ENCODE peak calls at places on chromosomes 5 and 9, in five cellular contexts. R is CD8-positive, alpha-beta T cell; M is uterus; J is CD4-positive, CD25-positive, alpha-beta regulatory T cell; P is GM23338. D is an unnamed sample. For H3K4me1, the result is how much of the 10 kb centered on the place peaks cover.

GRCh38 chr5:174503461-174504265 is 220.7 kb upstream of the MSX2 start:
- DNase-seq in R (no peak), J (no peak), P (no peak), M (no peak), D (no peak)

GRCh38 chr5:75509956-75510355 is 1.5 kb downstream of the CERT1 start:
- DNase-seq in J (peak), M (no peak), R (no peak), P (no peak), D (peak)

GRCh38 chr5:1668141-1668721 is 131.4 kb downstream of the MRPL36 start:
- DNase-seq in J (no peak), M (no peak), R (no peak), P (peak), D (no peak)

GRCh38 chr9:89430995-89431394 is 66.9 kb downstream of the SEMA4D start:
- DNase-seq in J (no peak), P (no peak), M (no peak), R (no peak), D (no peak)

GRCh38 chr9:100397867-100398266 is 29.1 kb upstream of the MSANTD3 start:
- DNase-seq in J (no peak), R (no peak), M (no peak), P (no peak), D (no peak)

GRCh38 chr9:99011161-99011709 is 67.5 kb downstream of the COL15A1 start:
- DNase-seq in M (no peak), R (no peak), J (peak), P (peak), D (no peak)

GRCh38 chr9:137075275-137075775 is 2.0 kb upstream of the UAP1L1 start:
- DNase-seq in R (no peak), J (no peak), M (no peak), P (peak), D (no peak)

GRCh38 chr9:95103385-95104087 is 214.0 kb downstream of the FANCC start:
- DNase-seq in P (peak), J (no peak), M (no peak), R (no peak), D (no peak)

GRCh38 chr5:154193636-154194035 is 3.1 kb downstream of the GALNT10 start:
- DNase-seq in J (no peak), M (no peak), R (no peak), P (no peak), D (no peak)

GRCh38 chr5:83891261-83891660 is 170.6 kb upstream of the HAPLN1 start:
- DNase-seq in P (no peak), M (no peak), J (no peak), R (no peak), D (no peak)

GRCh38 chr9:131595771-131596743 is 50.7 kb downstream of the PRRT1B start:
- DNase-seq in M (no peak), R (no peak), P (no peak), J (no peak), D (no peak)

GRCh38 chr5:62432618-62433064 is 20.1 kb downstream of the IPO11 start:
- DNase-seq in M (peak), J (no peak), R (no peak), P (no peak), D (no peak)

GRCh38 chr5:143738415-143739401 is 73.3 kb upstream of the HMHB1 start:
- DNase-seq in M (no peak), P (no peak), J (no peak), R (no peak), D (no peak)

GRCh38 chr9:19156026-19156474 is 28.8 kb upstream of the PLIN2 start:
- DNase-seq in P (no peak), R (no peak), M (no peak), J (peak), D (no peak)

GRCh38 chr5:33530183-33530962 is 89.6 kb downstream of the TARS1 start:
- DNase-seq in M (no peak), R (no peak), P (peak), J (no peak), D (no peak)

GRCh38 chr5:138809391-138809790 is 56.2 kb downstream of the CTNNA1 start:
- DNase-seq in J (no peak), P (no peak), R (no peak), M (no peak), D (no peak)

GRCh38 chr5:137099651-137100050 is 399.5 kb downstream of the SPOCK1 start:
- DNase-seq in J (no peak), P (no peak), R (no peak), M (no peak), D (no peak)

GRCh38 chr5:165495829-165496380 is 1990.5 kb downstream of the MAT2B start:
- DNase-seq in P (no peak), J (no peak), R (no peak), M (no peak), D (no peak)

GRCh38 chr9:8531831-8532230 is 732.3 kb upstream of the DMAC1 start:
- DNase-seq in M (no peak), R (no peak), J (no peak), P (no peak), D (no peak)

GRCh38 chr5:154078305-154078704 is 39.5 kb downstream of the MFAP3 start:
- DNase-seq in R (no peak), M (no peak), J (no peak), P (peak), D (no peak)

GRCh38 chr9:92392690-92393089 is 11.7 kb downstream of the OGN start:
- DNase-seq in R (no peak), P (no peak), J (no peak), M (no peak), D (no peak)

GRCh38 chr9:124133752-124134151 is 122.2 kb downstream of the LHX2 start:
- DNase-seq in P (peak), M (no peak), R (no peak), J (peak), D (peak)

GRCh38 chr9:79073201-79073600 is 498.6 kb upstream of the TLE4 start:
- DNase-seq in J (no peak), P (no peak), M (no peak), R (no peak), D (no peak)

GRCh38 chr5:8329773-8330172 is 460.8 kb downstream of the MTRR start:
- DNase-seq in R (no peak), P (no peak), M (no peak), J (no peak), D (no peak)

GRCh38 chr5:54404568-54404967 is 50.9 kb upstream of the HSPB3 start:
- DNase-seq in J (no peak), M (no peak), R (no peak), P (no peak), D (peak)

GRCh38 chr5:54337523-54337922 is 27.1 kb upstream of the ARL15 start:
- DNase-seq in J (no peak), M (no peak), R (no peak), P (no peak), D (no peak)

GRCh38 chr5:83764101-83764500 is 43.4 kb upstream of the HAPLN1 start:
- DNase-seq in J (no peak), R (no peak), P (no peak), M (no peak), D (no peak)

GRCh38 chr5:148937239-148937638 is 110.8 kb downstream of the ADRB2 start:
- DNase-seq in J (no peak), M (no peak), R (no peak), P (no peak), D (no peak)

GRCh38 chr9:36023260-36024048 is 13.3 kb upstream of the RECK start:
- DNase-seq in M (peak), J (peak), P (peak), R (peak), D (peak)

GRCh38 chr5:148791696-148792095 is 34.7 kb upstream of the ADRB2 start:
- DNase-seq in M (no peak), P (no peak), J (no peak), R (no peak), D (no peak)

GRCh38 chr5:44499381-44499780 is 110.2 kb upstream of the FGF10 start:
- DNase-seq in J (no peak), M (no peak), R (no peak), P (no peak), D (no peak)

GRCh38 chr5:141508808-141509611 is 20.1 kb downstream of the PCDHGC5 start:
- DNase-seq in P (peak), M (peak), R (no peak), J (no peak), D (peak)

GRCh38 chr9:126684965-126685465 is 71.3 kb downstream of the LMX1B start:
- DNase-seq in J (no peak), P (no peak), M (no peak), R (no peak), D (no peak)

GRCh38 chr5:84614907-84615306 is 230.2 kb upstream of the EDIL3 start:
- DNase-seq in M (no peak), J (no peak), P (no peak), R (no peak), D (no peak)

GRCh38 chr9:91889161-91889560 is 60.9 kb downstream of the ROR2 start:
- DNase-seq in J (no peak), M (no peak), P (no peak), R (no peak), D (no peak)

GRCh38 chr9:104772707-104773106 is 8.8 kb downstream of the NIPSNAP3B start:
- DNase-seq in P (no peak), R (no peak), M (no peak), J (no peak), D (no peak)

GRCh38 chr5:115736690-115737005 is 79.8 kb downstream of the CDO1 start:
- DNase-seq in M (no peak), R (no peak), P (peak), J (no peak), D (no peak)

GRCh38 chr5:10331341-10331796 is 22.1 kb upstream of the MARCHF6 start:
- DNase-seq in M (peak), P (no peak), J (no peak), R (no peak), D (no peak)

GRCh38 chr9:17810728-17811634 is 232.1 kb downstream of the SH3GL2 start:
- DNase-seq in P (peak), J (peak), M (peak), R (peak), D (peak)

GRCh38 chr5:171492781-171493180 is 73.3 kb downstream of the FGF18 start:
- DNase-seq in M (no peak), R (no peak), J (no peak), P (peak), D (no peak)
- H3K4me1 ChIP-seq in M (under half), R (under half), J (under half), P (under half), D (under half)

GRCh38 chr5:56977822-56978221 is 25.9 kb upstream of the MIER3 start:
- DNase-seq in R (no peak), J (no peak), M (no peak), P (no peak), D (no peak)

GRCh38 chr5:56983593-56984361 is 31.9 kb upstream of the MIER3 start:
- DNase-seq in R (no peak), P (no peak), J (no peak), M (no peak), D (no peak)

GRCh38 chr5:56984445-56984844 is 32.5 kb upstream of the MIER3 start:
- DNase-seq in P (no peak), J (peak), R (no peak), M (no peak), D (no peak)

GRCh38 chr5:56979968-56980367 is 28.0 kb upstream of the MIER3 start:
- DNase-seq in J (no peak), M (no peak), P (no peak), R (no peak), D (no peak)

GRCh38 chr5:56981906-56982305 is 30.0 kb upstream of the MIER3 start:
- DNase-seq in R (no peak), J (no peak), M (no peak), P (no peak), D (no peak)
- H3K4me1 ChIP-seq in R (under half), J (under half), M (under half), P (under half), D (under half)

DNA sequence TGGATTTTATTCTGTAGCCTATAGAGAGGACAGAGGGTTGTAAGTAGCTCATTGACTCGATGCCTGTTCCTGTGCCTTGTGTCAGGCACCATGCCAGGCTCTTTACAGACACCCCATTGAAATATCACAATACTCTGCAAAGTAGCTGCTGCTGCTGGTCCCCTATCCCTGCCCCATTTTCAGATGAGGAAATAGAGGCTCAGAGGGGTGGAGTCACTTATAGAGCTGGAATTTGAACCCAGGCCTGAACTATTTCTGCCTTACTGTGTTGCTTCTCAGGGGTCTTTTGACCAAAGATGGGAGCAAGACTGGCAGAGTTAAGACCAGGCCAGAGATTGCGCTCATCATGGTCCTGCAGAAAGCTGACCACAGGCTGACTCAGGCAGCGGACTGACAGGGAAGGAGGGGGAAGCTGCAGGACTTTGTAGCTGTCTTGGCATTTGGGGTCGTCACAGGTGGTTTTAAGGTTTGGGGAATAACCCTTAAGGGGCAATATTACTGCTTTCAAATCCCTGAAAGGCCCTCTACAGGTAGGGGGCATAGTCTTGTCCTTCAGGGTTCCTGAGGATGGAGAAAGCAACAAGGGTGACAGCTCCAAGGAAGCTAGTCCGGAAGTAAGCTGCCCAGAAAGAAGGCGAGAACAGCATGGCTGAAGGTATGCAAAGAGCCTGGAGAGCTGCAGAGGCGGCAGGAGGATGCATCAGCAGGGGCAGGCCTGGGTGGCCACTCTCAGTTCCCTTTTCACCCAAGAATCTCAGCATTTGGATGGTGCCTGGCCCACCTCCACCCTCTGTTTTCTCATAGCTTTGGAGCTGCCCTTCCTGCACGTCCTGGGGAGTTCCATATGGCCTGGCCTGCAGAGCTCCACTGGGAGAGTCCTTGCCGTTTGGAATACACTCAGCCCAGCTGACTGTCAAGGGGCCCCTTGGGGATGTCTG is 18.3 kb upstream of the NDST1 start:
- DNase-seq in M (no peak), P (peak), J (no peak), R (no peak), D (no peak)
- H3K4me1 ChIP-seq in M (under half), P (half or more), J (under half), R (under half), D (half or more)

DNA sequence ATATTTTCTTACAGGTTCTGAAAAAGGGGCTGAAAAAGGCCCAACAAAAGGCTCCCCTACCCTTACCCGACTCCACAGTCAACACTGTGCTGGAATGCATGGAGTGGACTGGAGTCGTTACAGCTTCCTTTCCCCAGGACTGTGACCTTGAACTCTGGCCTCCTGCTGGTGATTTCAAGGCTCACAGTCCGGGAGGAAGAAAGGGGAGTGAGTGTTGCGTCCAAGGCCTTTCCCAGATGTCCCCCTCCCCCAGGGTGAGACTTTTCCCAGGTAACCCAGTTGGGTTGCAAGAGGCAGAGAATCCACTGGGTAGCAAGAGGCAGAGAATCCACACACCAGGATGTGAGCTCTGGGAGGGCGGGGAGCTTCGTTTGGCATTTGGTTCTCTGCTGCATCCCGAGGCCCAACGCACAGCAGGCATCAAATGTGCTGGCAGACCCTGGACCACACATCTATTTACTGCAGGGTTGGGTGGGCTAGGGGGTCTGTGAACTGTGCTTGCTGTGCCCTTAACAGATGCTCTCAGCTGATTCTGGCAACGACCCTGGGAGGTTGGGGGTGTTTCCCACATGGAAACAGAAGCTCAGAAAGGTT is 37.5 kb downstream of the FABP6 start:
- DNase-seq in J (no peak), M (no peak), R (no peak), P (peak), D (no peak)
- H3K4me1 ChIP-seq in J (under half), M (under half), R (under half), P (half or more), D (under half)

DNA sequence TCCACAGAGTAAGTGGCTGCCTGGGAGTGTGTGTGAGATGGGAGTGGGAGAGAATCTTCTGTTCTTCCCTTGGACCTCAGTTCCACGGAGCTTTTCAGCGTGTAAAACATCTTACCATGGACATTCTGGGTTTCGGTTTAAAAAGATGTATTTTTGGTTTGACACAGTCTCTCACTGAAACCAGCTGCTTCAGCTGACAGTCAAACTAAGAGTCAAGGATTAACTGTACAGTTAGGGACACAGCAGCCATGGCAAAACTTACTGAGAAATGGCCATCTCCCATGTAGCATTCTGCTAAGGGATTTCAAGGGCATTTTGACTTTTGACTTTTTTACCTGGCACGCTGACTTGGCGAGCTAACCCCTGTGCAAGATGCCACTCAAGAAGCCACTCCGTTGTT is 93.8 kb upstream of the IL12B start:
- DNase-seq in M (no peak), R (no peak), J (no peak), P (no peak), D (no peak)
- H3K4me1 ChIP-seq in M (under half), R (under half), J (under half), P (under half), D (under half)

DNA sequence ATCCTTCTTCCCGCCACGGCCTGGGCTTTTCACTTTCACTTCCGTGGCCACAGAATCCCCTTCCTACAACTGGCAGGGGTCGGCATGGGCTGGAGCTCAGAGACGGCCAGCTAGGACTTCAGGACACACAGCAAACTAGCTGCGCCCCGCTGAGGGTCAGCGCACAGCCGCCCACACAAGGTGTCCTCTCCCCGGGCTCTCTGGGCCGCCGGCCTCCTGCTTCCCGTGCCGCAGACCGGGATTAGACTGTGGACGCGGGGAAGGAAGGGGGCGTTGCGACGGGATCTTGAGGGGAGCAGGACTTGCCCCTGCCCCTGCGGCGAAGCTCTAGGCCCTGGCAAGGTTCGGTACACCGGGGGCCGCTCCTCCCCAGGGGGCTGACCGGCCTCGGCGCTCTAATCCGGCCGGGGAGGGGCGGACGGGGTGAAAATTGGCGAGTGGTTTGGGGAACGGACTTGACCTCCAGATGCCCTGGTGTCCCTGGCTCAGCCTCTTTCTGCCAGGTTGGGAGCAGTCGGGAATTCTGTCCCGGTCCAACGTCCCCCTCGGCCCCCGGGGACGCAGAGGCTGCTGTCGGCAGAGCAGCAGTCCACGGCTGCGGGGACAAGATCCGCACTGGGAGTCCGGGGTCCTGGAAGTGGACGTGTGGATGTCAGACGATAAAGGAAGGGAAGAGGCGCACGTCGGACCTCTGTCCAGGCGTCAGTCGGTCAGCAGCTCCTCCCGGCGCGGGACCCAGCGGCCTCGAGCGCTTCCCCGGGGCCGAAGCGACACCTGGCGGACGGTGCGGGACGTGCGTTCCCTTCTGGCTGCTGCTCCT is 1.8 kb upstream of the CNTFR start:
- DNase-seq in P (peak), R (peak), J (peak), M (peak), D (peak)
- H3K4me1 ChIP-seq in P (under half), R (under half), J (under half), M (under half), D (under half)

GRCh38 chr5:90477816-90478215 is 3.2 kb downstream of the POLR3G start:
- DNase-seq in J (no peak), R (no peak), P (no peak), M (no peak), D (no peak)

GRCh38 chr5:90477073-90477472 is 2.4 kb downstream of the POLR3G start:
- DNase-seq in M (no peak), P (peak), R (no peak), J (no peak), D (no peak)

GRCh38 chr5:90483206-90483605 is 8.5 kb downstream of the POLR3G start:
- DNase-seq in M (no peak), P (no peak), R (no peak), J (no peak), D (no peak)

GRCh38 chr5:90479611-90480385 is 5.1 kb downstream of the POLR3G start:
- DNase-seq in J (no peak), P (no peak), R (no peak), M (no peak), D (no peak)

GRCh38 chr5:90480699-90481098 is 6.0 kb downstream of the POLR3G start:
- DNase-seq in R (no peak), J (no peak), M (no peak), P (no peak), D (no peak)
- H3K4me1 ChIP-seq in R (under half), J (under half), M (under half), P (under half), D (under half)

GRCh38 chr5:76521240-76521758 is 101.9 kb downstream of the F2RL2 start:
- DNase-seq in J (peak), P (no peak), R (no peak), M (no peak), D (peak)
- H3K4me1 ChIP-seq in J (under half), P (half or more), R (under half), M (under half), D (under half)

D was measured in SJSA1.